ENCODE peak calls at places on chromosomes 1 and 21, in seven cellular contexts. I, J, L, F, M, O and A are unnamed samples.

GRCh38 chr1:983736-984475 is 2.0 kb upstream of the PERM1 start:
- DNase-seq in I (peak), J (no peak), L (peak), F (peak), M (peak), O (peak), A (no peak)

GRCh38 chr1:164575356-164575755 is 16.4 kb downstream of the PBX1 start:
- DNase-seq in I (no peak), J (no peak), L (no peak), F (no peak), M (no peak), O (no peak), A (no peak)

GRCh38 chr1:162702628-162703027 is 70.4 kb downstream of the DDR2 start:
- DNase-seq in I (no peak), J (no peak), L (no peak), F (no peak), M (no peak), O (no peak), A (no peak)

GRCh38 chr21:45016491-45017375 is 57.6 kb upstream of the ADARB1 start:
- DNase-seq in I (no peak), J (no peak), L (no peak), F (no peak), M (no peak), O (no peak), A (no peak)

GRCh38 chr21:39022901-39023693 is 160.2 kb downstream of the PSMG1 start:
- DNase-seq in I (no peak), J (no peak), L (no peak), F (no peak), M (no peak), O (no peak), A (no peak)

GRCh38 chr1:40980453-40981121 is 1.1 kb downstream of the CTPS1 start:
- DNase-seq in I (peak), J (no peak), L (peak), F (peak), M (peak), O (peak), A (no peak)

GRCh38 chr1:17097787-17098186 is 21.5 kb downstream of the PADI2 start:
- DNase-seq in I (no peak), J (no peak), L (no peak), F (no peak), M (no peak), O (peak), A (no peak)

GRCh38 chr1:6638226-6638625 is 13.6 kb downstream of the THAP3 start:
- DNase-seq in I (no peak), J (peak), L (no peak), F (peak), M (no peak), O (no peak), A (no peak)

GRCh38 chr1:242208021-242208420 is 209.1 kb upstream of the MAP1LC3C start:
- DNase-seq in I (no peak), J (no peak), L (no peak), F (no peak), M (no peak), O (no peak), A (no peak)

GRCh38 chr1:101175886-101176285 is 60.9 kb upstream of the S1PR1 start:
- DNase-seq in I (no peak), J (no peak), L (no peak), F (no peak), M (no peak), O (peak), A (no peak)